ENCODE peak calls at places on chromosomes 13 and 19, in four cellular contexts. Y is breast epithelium, G is SK-N-MC, X is anterior cingulate cortex. Z is an unnamed sample.
A peak's percentile ranks its signal among the peaks of the same experiment; 100 is the strongest.

GRCh38 chr13:24161010-24161775 is 673 bp downstream of the SPATA13 start:
- DNase-seq in X (peak; percentile 43), G (no peak), Y (no peak), Z (peak; percentile 85)

GRCh38 chr13:71866173-71867091 is 572 bp downstream of the DACH1 start:
- DNase-seq in X (no peak), Y (no peak), G (no peak), Z (peak; percentile 33)

GRCh38 chr19:51450730-51451307 is 7.4 kb downstream of the SIGLEC8 start:
- DNase-seq in X (no peak), Y (no peak), G (no peak), Z (no peak)

GRCh38 chr13:61600360-61601033 is 184.8 kb upstream of the PCDH20 start:
- DNase-seq in G (no peak), X (peak; percentile 12), Y (no peak), Z (no peak)

GRCh38 chr13:98445340-98446233 is 131.3 kb downstream of the STK24 start:
- DNase-seq in X (peak; percentile 47), Y (peak; percentile 50), G (no peak), Z (peak; percentile 70)

GRCh38 chr19:55437410-55437809 is 5.7 kb downstream of the SHISA7 start:
- DNase-seq in G (no peak), X (no peak), Y (no peak), Z (peak; percentile 88)

GRCh38 chr13:97307882-97308624 is 85.9 kb downstream of the MBNL2 start:
- DNase-seq in Y (peak; percentile 72), G (no peak), X (peak; percentile 50), Z (no peak)

GRCh38 chr13:33349996-33350826 is 64.7 kb upstream of the STARD13 start:
- DNase-seq in X (no peak), Y (no peak), G (no peak), Z (peak; percentile 64)

GRCh38 chr19:3075605-3076431 is 13.5 kb upstream of the TLE5 start:
- DNase-seq in X (peak; percentile 33), Y (no peak), G (no peak), Z (peak; percentile 72)

GRCh38 chr19:38666662-38667448 is 19.4 kb downstream of the ACTN4 start:
- DNase-seq in X (no peak), Y (peak; percentile 79), G (no peak), Z (no peak)

GRCh38 chr13:71618154-71618553 is 248.8 kb downstream of the DACH1 start:
- DNase-seq in Y (no peak), G (peak; percentile 32), X (no peak), Z (no peak)

GRCh38 chr13:108962652-108963051 is 333.2 kb downstream of the MYO16 start:
- DNase-seq in G (no peak), Y (no peak), X (no peak), Z (peak; percentile 5)

GRCh38 chr19:13055213-13056051 is 47.2 kb downstream of the LYL1 start:
- DNase-seq in X (no peak), Y (peak; percentile 78), G (no peak), Z (no peak)

GRCh38 chr19:3467437-3468198 is 12.7 kb downstream of the SMIM24 start:
- DNase-seq in Y (no peak), X (no peak), G (no peak), Z (no peak)

GRCh38 chr19:7720351-7720750 is 11.6 kb downstream of the CLEC4G start:
- DNase-seq in G (no peak), Y (no peak), X (no peak), Z (no peak)

GRCh38 chr19:28691683-28692082 is 521.3 kb downstream of the UQCRFS1 start:
- DNase-seq in Y (no peak), G (no peak), X (no peak), Z (no peak)

GRCh38 chr19:572140-572890 is at the start of gene BSG:
- DNase-seq in X (peak; percentile 97), Y (peak; percentile 98), G (peak; percentile 96), Z (peak; percentile 98)

GRCh38 chr19:14505488-14506239 is 9.7 kb upstream of the GIPC1 start:
- DNase-seq in Y (peak; percentile 73), G (no peak), X (no peak), Z (peak; percentile 73)

GRCh38 chr13:40445557-40445990 is 220.9 kb downstream of the FOXO1 start:
- DNase-seq in G (no peak), Y (no peak), X (no peak), Z (peak; percentile 96)

GRCh38 chr13:111994578-111994977 is 72.4 kb upstream of the SOX1 start:
- DNase-seq in Y (no peak), G (no peak), X (no peak), Z (no peak)

GRCh38 chr13:113077566-113077952 is 28.0 kb upstream of the F7 start:
- DNase-seq in G (no peak), X (no peak), Y (no peak), Z (no peak)

GRCh38 chr13:32902898-32903297 is 113.3 kb upstream of the KL start:
- DNase-seq in X (peak; percentile 26), Y (peak; percentile 24), G (no peak), Z (no peak)

GRCh38 chr19:9793051-9793591 is 24.6 kb upstream of the ZNF846 start:
- DNase-seq in Y (peak; percentile 59), G (no peak), X (no peak), Z (peak; percentile 68)

GRCh38 chr19:51697169-51697776 is 4.1 kb downstream of the SPACA6 start:
- DNase-seq in G (no peak), Y (no peak), X (no peak), Z (no peak)

GRCh38 chr13:41139296-41139966 is 6.8 kb upstream of the KBTBD6 start:
- DNase-seq in Y (no peak), X (no peak), G (no peak), Z (no peak)

GRCh38 chr19:35848486-35848885 is 3.8 kb downstream of the NPHS1 start:
- DNase-seq in G (no peak), X (no peak), Y (no peak), Z (no peak)

GRCh38 chr13:22148187-22148586 is 477.3 kb downstream of the FGF9 start:
- DNase-seq in X (no peak), Y (no peak), G (no peak), Z (no peak)

GRCh38 chr13:25771641-25772478 is 280.0 kb downstream of the SHISA2 start:
- DNase-seq in Y (no peak), G (no peak), X (no peak), Z (peak; percentile 29)

GRCh38 chr19:40803857-40804782 is 5.1 kb downstream of the EGLN2 start:
- DNase-seq in Y (no peak), X (no peak), G (no peak), Z (peak; percentile 26)

GRCh38 chr13:25462301-25463125 is 90.7 kb downstream of the ATP8A2 start:
- DNase-seq in G (no peak), Y (no peak), X (no peak), Z (no peak)

GRCh38 chr13:100493418-100493817 is 95.2 kb downstream of the GGACT start:
- DNase-seq in G (no peak), X (no peak), Y (no peak), Z (no peak)

GRCh38 chr13:45229172-45229571 is 28.3 kb upstream of the KCTD4 start:
- DNase-seq in G (no peak), X (no peak), Y (no peak), Z (no peak)

GRCh38 chr19:15154002-15154612 is 46.7 kb downstream of the NOTCH3 start:
- DNase-seq in G (peak; percentile 40), X (no peak), Y (no peak), Z (peak; percentile 64)

GRCh38 chr19:13689050-13689449 is 75.3 kb upstream of the MRI1 start:
- DNase-seq in G (peak; percentile 22), Y (no peak), X (no peak), Z (peak; percentile 41)

GRCh38 chr19:48644839-48645651 is 942 bp downstream of the CA11 start:
- DNase-seq in Y (peak; percentile 81), X (peak; percentile 74), G (no peak), Z (peak; percentile 89)

GRCh38 chr13:77565635-77566034 is 30.1 kb downstream of the SCEL start:
- DNase-seq in G (peak; percentile 51), Y (no peak), X (no peak), Z (peak; percentile 52)